ENCODE peak calls at places on chromosomes 4 and X, in ten cellular contexts. B is esophagus squamous epithelium, Y is hepatocyte, P is spleen, I is fibroblast of lung, R is heart left ventricle, V is SJCRH30, A is mammary epithelial cell, K is PC-9, X is neural progenitor cell. M is an unnamed sample. For H3K4me1, the result is how much of the 10 kb centered on the place peaks cover.

GRCh38 chrX:149829751-149830191 is 48.0 kb downstream of the MAGEA9 start:
- DNase-seq in B (no peak), Y (no peak), P (no peak), I (peak), R (no peak), V (no peak), A (peak), K (no peak), X (peak), M (no peak)

GRCh38 chr4:89316931-89317366 is 9.3 kb upstream of the GPRIN3 start:
- DNase-seq in B (no peak), Y (no peak), P (no peak), I (peak), R (no peak), V (no peak), A (no peak), K (no peak), X (no peak), M (no peak)

GRCh38 chr4:110049951-110050925 is 137.6 kb downstream of the EGF start:
- DNase-seq in B (no peak), Y (peak), P (no peak), I (peak), R (no peak), V (peak), A (peak), K (no peak), X (peak), M (no peak)

GRCh38 chr4:160831165-160831922 is 1332.5 kb downstream of the FSTL5 start:
- DNase-seq in B (no peak), Y (no peak), P (no peak), I (no peak), R (no peak), V (no peak), A (no peak), K (peak), X (no peak), M (no peak)

GRCh38 chr4:76504613-76505465 is 69.8 kb downstream of the SHROOM3 start:
- DNase-seq in B (no peak), Y (peak), P (no peak), I (peak), R (no peak), V (peak), A (peak), K (no peak), X (peak), M (no peak)

GRCh38 chr4:23856630-23857029 is 33.2 kb downstream of the PPARGC1A start:
- DNase-seq in B (no peak), Y (peak), P (no peak), I (no peak), R (peak), V (no peak), A (no peak), K (no peak), X (no peak), M (no peak)

GRCh38 chr4:147059064-147059731 is 113.5 kb upstream of the TTC29 start:
- DNase-seq in B (no peak), Y (no peak), P (no peak), I (no peak), R (no peak), V (no peak), A (no peak), K (no peak), X (no peak), M (no peak)

GRCh38 chr4:111662496-111662895 is 482.8 kb upstream of the FAM241A start:
- DNase-seq in B (no peak), Y (no peak), P (no peak), I (no peak), R (no peak), V (no peak), A (no peak), K (no peak), X (no peak), M (no peak)

GRCh38 chr4:140078366-140078765 is 75.6 kb downstream of the MAML3 start:
- DNase-seq in B (no peak), Y (no peak), P (no peak), I (no peak), R (peak), V (peak), A (no peak), K (no peak), X (peak), M (no peak)

GRCh38 chr4:37073226-37073840 is 171.2 kb upstream of the NWD2 start:
- DNase-seq in B (no peak), Y (no peak), P (no peak), I (no peak), R (no peak), V (peak), A (no peak), K (peak), X (no peak), M (no peak)

GRCh38 chrX:84469226-84469625 is 33.0 kb downstream of the HDX start:
- DNase-seq in B (no peak), Y (peak), P (no peak), I (peak), R (no peak), V (peak), A (peak), K (no peak), X (no peak), M (no peak)

GRCh38 chr4:168857546-168858314 is 152.3 kb downstream of the CBR4 start:
- DNase-seq in B (no peak), Y (no peak), P (no peak), I (peak), R (no peak), V (no peak), A (no peak), K (no peak), X (no peak), M (no peak)
- H3K4me1 ChIP-seq in B (under half), Y (under half), P (under half), I (under half), R (half or more), V (half or more), A (under half), K (under half), X (under half), M (half or more)

DNA sequence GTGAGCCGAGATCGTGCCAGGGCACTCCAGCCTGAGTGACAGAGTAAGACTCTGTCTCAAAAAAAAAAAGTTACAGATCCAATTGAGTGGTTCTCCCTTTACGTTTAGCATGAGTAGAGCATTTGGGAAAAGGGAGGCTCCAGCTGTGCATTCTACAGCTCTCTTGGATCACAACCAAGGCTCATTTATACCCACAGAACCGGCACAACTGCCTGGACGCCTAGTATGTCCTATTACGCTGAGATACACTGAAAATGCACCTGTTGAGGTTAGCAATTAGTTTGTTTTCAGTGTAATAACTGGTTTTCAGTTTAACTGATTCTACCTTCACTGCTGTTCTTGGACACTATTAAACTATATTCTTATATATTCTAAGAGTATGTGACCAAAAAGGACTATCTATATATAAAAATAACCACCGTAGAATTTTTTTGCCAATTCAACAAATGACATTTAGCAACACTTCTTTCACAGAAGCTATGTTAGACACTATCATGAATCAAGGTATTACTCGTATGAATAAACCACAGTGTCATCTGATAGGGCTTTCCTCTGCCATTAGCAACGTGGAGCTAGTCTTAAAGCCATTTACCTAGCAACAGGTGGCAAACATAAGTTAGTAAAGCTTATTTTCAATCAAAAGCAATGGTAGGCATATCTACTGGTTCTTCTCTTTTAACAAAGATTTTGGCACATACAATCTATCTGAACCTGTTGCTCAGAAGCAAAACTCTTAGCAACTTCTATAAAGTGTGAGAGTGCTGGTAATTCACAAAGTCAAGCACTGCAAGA is 3.6 kb downstream of the OTUD4 start:
- DNase-seq in B (no peak), Y (no peak), P (no peak), I (no peak), R (no peak), V (no peak), A (peak), K (peak), X (no peak), M (no peak)
- H3K4me3 ChIP-seq in B (peak), Y (peak), P (no peak), I (peak), R (peak), V (peak), A (peak), K (peak), X (no peak), M (peak)

DNA sequence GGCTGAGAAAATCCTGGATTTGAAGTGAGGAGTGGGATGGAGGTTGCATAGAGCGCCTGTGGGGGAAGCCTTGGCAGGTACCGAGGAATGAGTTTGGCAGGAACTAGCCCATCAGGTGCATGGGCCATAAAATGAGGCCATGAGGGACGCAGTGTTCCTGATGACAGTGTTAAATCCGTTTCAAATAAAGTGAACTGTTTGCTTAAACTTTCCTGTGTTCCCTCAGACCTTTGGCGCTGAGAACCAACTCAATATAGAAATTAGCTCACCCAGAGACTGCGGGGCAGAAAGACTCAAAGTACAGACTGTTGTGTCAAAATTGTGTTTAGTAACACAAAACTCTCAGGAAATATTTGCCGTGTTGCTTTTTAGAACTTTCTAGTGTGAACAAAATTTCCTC is 250.0 kb upstream of the NR3C2 start:
- DNase-seq in B (no peak), Y (no peak), P (no peak), I (no peak), R (no peak), V (no peak), A (no peak), K (no peak), X (no peak), M (no peak)
- H3K27ac ChIP-seq in B (no peak), Y (no peak), P (no peak), I (no peak), R (no peak), V (no peak), A (no peak), K (no peak), X (no peak), M (no peak)

GRCh38 chr4:38668203-38668602 is 4.2 kb downstream of the KLF3 start:
- DNase-seq in B (no peak), Y (no peak), P (no peak), I (no peak), R (no peak), V (no peak), A (no peak), K (no peak), X (no peak), M (no peak)
- H3K4me1 ChIP-seq in B (under half), Y (half or more), P (half or more), I (under half), R (half or more), V (under half), A (under half), K (half or more), X (half or more), M (under half)

DNA sequence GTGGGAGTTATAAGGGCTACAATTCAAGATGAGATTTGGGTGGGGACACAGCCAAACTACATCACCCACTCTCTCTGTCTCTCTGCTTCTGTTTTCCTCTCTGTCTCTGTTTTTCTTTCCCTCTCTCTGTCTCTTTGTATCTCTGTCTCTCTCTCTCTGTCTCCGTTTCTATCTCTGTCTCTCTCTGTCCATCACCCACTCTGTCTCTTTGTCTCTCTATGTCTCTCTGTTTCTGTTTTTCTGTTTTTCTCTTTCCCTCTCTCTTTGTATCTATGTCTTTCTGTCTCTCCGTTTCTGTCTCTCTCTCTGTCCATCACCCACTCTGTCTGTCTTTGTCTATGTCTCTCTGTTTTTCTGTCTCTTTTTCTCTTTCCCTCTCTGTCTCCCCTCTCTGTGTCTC is 25.3 kb downstream of the IL3RA start:
- DNase-seq in B (no peak), Y (no peak), P (no peak), I (no peak), R (no peak), V (no peak), A (no peak), K (no peak), X (no peak), M (no peak)
- H3K4me3 ChIP-seq in B (no peak), Y (no peak), P (no peak), I (no peak), R (no peak), V (no peak), A (no peak), K (no peak), X (no peak), M (no peak)

GRCh38 chrX:148574247-148574973 is 74.0 kb downstream of the AFF2 start:
- DNase-seq in B (no peak), Y (no peak), P (no peak), I (no peak), R (no peak), V (no peak), A (peak), K (no peak), X (no peak), M (no peak)
- H3K27ac ChIP-seq in B (no peak), Y (no peak), P (no peak), I (no peak), R (no peak), V (no peak), A (no peak), K (no peak), X (no peak), M (no peak)

GRCh38 chr4:78651250-78651860 is 99.8 kb downstream of the ANXA3 start:
- DNase-seq in B (no peak), Y (no peak), P (no peak), I (no peak), R (no peak), V (no peak), A (no peak), K (no peak), X (no peak), M (no peak)

GRCh38 chr4:78647272-78647671 is 95.7 kb downstream of the ANXA3 start:
- DNase-seq in B (no peak), Y (no peak), P (no peak), I (no peak), R (no peak), V (no peak), A (no peak), K (peak), X (no peak), M (no peak)

GRCh38 chr4:78645853-78646757 is 94.5 kb downstream of the ANXA3 start:
- DNase-seq in B (no peak), Y (peak), P (no peak), I (peak), R (peak), V (no peak), A (peak), K (peak), X (no peak), M (peak)

GRCh38 chr4:78650106-78651021 is 98.8 kb downstream of the ANXA3 start:
- DNase-seq in B (no peak), Y (peak), P (no peak), I (peak), R (no peak), V (no peak), A (peak), K (peak), X (no peak), M (no peak)

DNA sequence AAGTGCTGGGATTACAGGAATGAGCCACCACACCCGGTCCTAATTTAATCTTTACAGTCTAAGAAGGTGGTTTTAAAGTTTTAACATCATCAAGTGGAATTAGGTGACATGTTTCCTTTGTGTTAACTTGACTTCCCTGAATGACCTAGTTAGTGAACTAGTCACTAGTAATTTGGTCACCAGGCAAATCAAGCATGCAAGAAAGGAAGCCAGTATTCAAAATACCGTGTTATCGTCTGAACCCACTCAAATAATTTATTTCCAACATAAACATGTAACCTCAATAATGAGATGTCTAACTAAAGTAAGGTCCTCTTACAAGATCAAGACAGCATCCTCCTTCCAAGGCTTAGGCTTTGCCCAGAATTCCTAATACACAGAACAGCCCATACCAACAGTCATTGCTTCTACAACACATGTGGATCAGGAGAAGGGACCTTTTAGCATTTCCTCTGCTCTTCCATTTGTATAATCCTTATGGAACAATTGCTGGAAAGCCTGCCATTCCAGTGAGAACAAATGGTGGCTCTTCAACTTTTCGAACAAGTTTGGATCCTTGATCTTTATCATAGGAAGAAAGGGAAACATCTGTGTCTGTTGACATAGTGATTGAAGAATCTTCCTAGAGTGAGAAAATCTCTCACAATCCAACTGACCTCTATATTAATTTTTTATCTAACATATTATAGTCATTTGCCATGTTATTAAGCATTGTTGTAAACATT is 97.2 kb downstream of the ANXA3 start:
- DNase-seq in B (no peak), Y (no peak), P (no peak), I (no peak), R (no peak), V (no peak), A (no peak), K (no peak), X (no peak), M (no peak)
- H3K4me1 ChIP-seq in B (under half), Y (under half), P (under half), I (under half), R (under half), V (under half), A (under half), K (half or more), X (under half), M (under half)

M was measured in right atrium auricular region.